ENCODE peak calls at places on chromosome 9, in seven cellular contexts. One of them, this sample, is unnamed.
A peak's percentile ranks its signal among the peaks of the same experiment; 100 is the strongest.

GRCh38 chr9:135926402-135927194 is 19.3 kb upstream of the CAMSAP1 start:
- DNase-seq in breast epithelium: peak; percentile 71
- DNase-seq in left ventricle myocardium inferior: no peak
- DNase-seq in astrocyte: peak; percentile 82
- DNase-seq in IMR-90: peak; percentile 61
- DNase-seq in AG04450: no peak
- DNase-seq in brain microvascular endothelial cell: peak; percentile 78
- DNase-seq in this sample: peak; percentile 71

GRCh38 chr9:134670042-134670525 is 28.5 kb downstream of the COL5A1 start:
- DNase-seq in breast epithelium: no peak
- DNase-seq in left ventricle myocardium inferior: no peak
- DNase-seq in astrocyte: peak; percentile 96
- DNase-seq in IMR-90: peak; percentile 94
- DNase-seq in AG04450: peak; percentile 48
- DNase-seq in brain microvascular endothelial cell: peak; percentile 87
- DNase-seq in this sample: no peak

GRCh38 chr9:121840838-121841760 is 189.7 kb downstream of the DAB2IP start:
- DNase-seq in breast epithelium: peak; percentile 17
- DNase-seq in left ventricle myocardium inferior: no peak
- DNase-seq in astrocyte: no peak
- DNase-seq in IMR-90: no peak
- DNase-seq in AG04450: no peak
- DNase-seq in brain microvascular endothelial cell: no peak
- DNase-seq in this sample: peak; percentile 69

GRCh38 chr9:119095072-119095471 is 274.2 kb downstream of the BRINP1 start:
- DNase-seq in breast epithelium: no peak
- DNase-seq in left ventricle myocardium inferior: no peak
- DNase-seq in astrocyte: no peak
- DNase-seq in IMR-90: no peak
- DNase-seq in AG04450: no peak
- DNase-seq in brain microvascular endothelial cell: no peak
- DNase-seq in this sample: no peak

GRCh38 chr9:135413461-135413860 is 66.1 kb upstream of the PPP1R26 start:
- DNase-seq in breast epithelium: peak; percentile 38
- DNase-seq in left ventricle myocardium inferior: no peak
- DNase-seq in astrocyte: no peak
- DNase-seq in IMR-90: no peak
- DNase-seq in AG04450: no peak
- DNase-seq in brain microvascular endothelial cell: no peak
- DNase-seq in this sample: peak; percentile 65

GRCh38 chr9:77710276-77710675 is 62.2 kb upstream of the GNA14 start:
- DNase-seq in breast epithelium: no peak
- DNase-seq in left ventricle myocardium inferior: no peak
- DNase-seq in astrocyte: no peak
- DNase-seq in IMR-90: no peak
- DNase-seq in AG04450: no peak
- DNase-seq in brain microvascular endothelial cell: no peak
- DNase-seq in this sample: no peak

GRCh38 chr9:136901516-136902258 is 15.4 kb downstream of the TRAF2 start:
- DNase-seq in breast epithelium: no peak
- DNase-seq in left ventricle myocardium inferior: no peak
- DNase-seq in astrocyte: peak; percentile 55
- DNase-seq in IMR-90: peak; percentile 45
- DNase-seq in AG04450: no peak
- DNase-seq in brain microvascular endothelial cell: peak; percentile 12
- DNase-seq in this sample: no peak

GRCh38 chr9:104850771-104851170 is 77.2 kb downstream of the ABCA1 start:
- DNase-seq in breast epithelium: no peak
- DNase-seq in left ventricle myocardium inferior: no peak
- DNase-seq in astrocyte: no peak
- DNase-seq in IMR-90: peak; percentile 36
- DNase-seq in AG04450: no peak
- DNase-seq in brain microvascular endothelial cell: no peak
- DNase-seq in this sample: no peak

GRCh38 chr9:31776471-31776870 is 608.0 kb upstream of the ACO1 start:
- DNase-seq in breast epithelium: no peak
- DNase-seq in left ventricle myocardium inferior: no peak
- DNase-seq in astrocyte: no peak
- DNase-seq in IMR-90: no peak
- DNase-seq in AG04450: no peak
- DNase-seq in brain microvascular endothelial cell: no peak
- DNase-seq in this sample: no peak

GRCh38 chr9:129374651-129375050 is 196.6 kb upstream of the IER5L start:
- DNase-seq in breast epithelium: no peak
- DNase-seq in left ventricle myocardium inferior: no peak
- DNase-seq in astrocyte: no peak
- DNase-seq in IMR-90: no peak
- DNase-seq in AG04450: no peak
- DNase-seq in brain microvascular endothelial cell: no peak
- DNase-seq in this sample: no peak

GRCh38 chr9:121559183-121559582 is 59.5 kb upstream of the GGTA1 start:
- DNase-seq in breast epithelium: no peak
- DNase-seq in left ventricle myocardium inferior: no peak
- DNase-seq in astrocyte: peak; percentile 65
- DNase-seq in IMR-90: peak; percentile 66
- DNase-seq in AG04450: no peak
- DNase-seq in brain microvascular endothelial cell: peak; percentile 57
- DNase-seq in this sample: no peak

GRCh38 chr9:91659529-91660294 is 236.1 kb upstream of the NFIL3 start:
- DNase-seq in breast epithelium: no peak
- DNase-seq in left ventricle myocardium inferior: no peak
- DNase-seq in astrocyte: peak; percentile 28
- DNase-seq in IMR-90: peak; percentile 55
- DNase-seq in AG04450: peak; percentile 20
- DNase-seq in brain microvascular endothelial cell: peak; percentile 37
- DNase-seq in this sample: no peak

GRCh38 chr9:33273266-33273971 is 8.6 kb downstream of the CHMP5 start:
- DNase-seq in breast epithelium: no peak
- DNase-seq in left ventricle myocardium inferior: no peak
- DNase-seq in astrocyte: peak; percentile 33
- DNase-seq in IMR-90: peak; percentile 59
- DNase-seq in AG04450: no peak
- DNase-seq in brain microvascular endothelial cell: no peak
- DNase-seq in this sample: no peak

GRCh38 chr9:15211994-15212501 is 95.0 kb downstream of the TTC39B start:
- DNase-seq in breast epithelium: no peak
- DNase-seq in left ventricle myocardium inferior: no peak
- DNase-seq in astrocyte: peak; percentile 93
- DNase-seq in IMR-90: peak; percentile 49
- DNase-seq in AG04450: no peak
- DNase-seq in brain microvascular endothelial cell: peak; percentile 14
- DNase-seq in this sample: no peak

GRCh38 chr9:98929096-98929495 is 14.6 kb upstream of the COL15A1 start:
- DNase-seq in breast epithelium: no peak
- DNase-seq in left ventricle myocardium inferior: no peak
- DNase-seq in astrocyte: peak; percentile 52
- DNase-seq in IMR-90: peak; percentile 83
- DNase-seq in AG04450: peak; percentile 4
- DNase-seq in brain microvascular endothelial cell: no peak
- DNase-seq in this sample: no peak

GRCh38 chr9:76451234-76451633 is 7.7 kb upstream of the GCNT1 start:
- DNase-seq in breast epithelium: no peak
- DNase-seq in left ventricle myocardium inferior: no peak
- DNase-seq in astrocyte: peak; percentile 88
- DNase-seq in IMR-90: peak; percentile 85
- DNase-seq in AG04450: no peak
- DNase-seq in brain microvascular endothelial cell: peak; percentile 83
- DNase-seq in this sample: no peak

DNA sequence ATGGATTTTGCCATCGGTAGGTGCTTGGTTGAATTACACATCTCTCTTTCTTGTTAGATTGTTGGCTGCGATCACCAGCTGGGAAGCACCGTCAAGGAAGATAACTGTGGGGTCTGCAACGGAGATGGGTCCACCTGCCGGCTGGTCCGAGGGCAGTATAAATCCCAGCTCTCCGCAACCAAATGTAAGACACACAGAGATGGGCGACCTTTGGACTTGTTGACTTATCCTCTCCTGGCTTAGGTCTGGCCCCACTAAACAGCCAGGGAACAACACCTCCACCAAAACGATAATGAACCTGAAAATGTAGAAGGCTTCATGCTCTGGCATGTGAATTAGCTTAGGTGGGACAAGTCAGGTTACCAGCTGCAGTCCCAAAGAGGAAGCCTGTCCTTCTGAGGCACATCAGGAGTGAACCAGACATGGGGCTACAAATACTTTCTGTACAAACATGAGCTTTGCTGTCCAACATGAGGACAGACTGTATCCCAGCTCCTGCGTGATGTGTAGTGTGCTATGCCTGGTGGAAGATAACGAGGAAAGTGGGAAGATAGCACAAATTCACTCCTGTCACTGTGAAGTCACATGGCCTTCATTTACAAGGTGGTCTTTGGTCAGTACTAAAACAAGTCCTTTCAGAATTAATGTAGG is 148.4 kb downstream of the ADAMTSL1 start:
- DNase-seq in breast epithelium: no peak
- DNase-seq in left ventricle myocardium inferior: no peak
- DNase-seq in astrocyte: no peak
- DNase-seq in IMR-90: no peak
- DNase-seq in AG04450: no peak
- DNase-seq in brain microvascular endothelial cell: no peak
- DNase-seq in this sample: no peak
- TF ChIP-seq CTCF in breast epithelium: no peak
- TF ChIP-seq CTCF in left ventricle myocardium inferior: no peak
- TF ChIP-seq CTCF in astrocyte: no peak
- TF ChIP-seq CTCF in IMR-90: no peak
- TF ChIP-seq CTCF in AG04450: no peak
- TF ChIP-seq CTCF in brain microvascular endothelial cell: no peak
- TF ChIP-seq CTCF in this sample: no peak

DNA sequence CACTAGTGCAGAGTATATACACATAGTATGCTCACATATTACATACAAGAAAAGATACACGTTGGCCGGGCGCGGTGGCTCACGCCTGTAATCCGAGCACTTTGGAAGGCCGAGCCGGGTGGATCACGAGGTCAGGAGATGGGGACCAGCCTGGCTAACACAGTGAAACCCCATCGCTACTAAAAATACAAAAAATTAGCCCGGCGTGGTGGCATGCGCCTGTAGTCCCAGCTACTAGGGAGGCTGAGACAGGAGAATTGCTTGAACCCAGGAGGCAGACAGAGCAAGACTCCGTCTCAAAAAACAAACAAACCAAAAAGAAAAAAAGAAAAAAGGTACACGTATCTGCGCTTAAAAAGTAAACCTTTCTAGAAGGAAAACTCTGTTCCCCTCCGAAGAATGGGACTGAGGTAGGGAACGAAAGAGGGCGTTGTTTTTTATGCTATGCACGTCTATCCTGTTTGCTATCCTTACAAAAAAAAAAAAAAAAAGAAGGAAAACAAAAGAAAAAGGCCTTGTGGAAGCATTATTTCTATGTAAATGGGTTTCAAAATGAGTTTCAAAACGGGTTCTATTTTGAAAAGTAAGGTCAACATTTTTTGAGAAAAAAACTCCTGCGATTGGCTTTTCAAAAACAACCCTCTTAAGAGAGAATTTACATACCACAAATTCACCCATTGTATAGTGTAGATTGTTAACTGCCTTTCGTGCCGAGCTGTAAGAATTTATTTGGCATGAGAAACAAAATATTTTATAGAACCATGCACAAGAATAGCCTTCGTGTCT is 1.2 kb downstream of the AK3 start:
- DNase-seq in breast epithelium: no peak
- DNase-seq in left ventricle myocardium inferior: no peak
- DNase-seq in astrocyte: no peak
- DNase-seq in IMR-90: no peak
- DNase-seq in AG04450: no peak
- DNase-seq in brain microvascular endothelial cell: no peak
- DNase-seq in this sample: no peak
- H3K4me3 ChIP-seq in breast epithelium: peak overlapping the region; percentile 73
- H3K4me3 ChIP-seq in left ventricle myocardium inferior: peak overlapping the region; percentile 85
- H3K4me3 ChIP-seq in astrocyte: peak overlapping the region; percentile 77
- H3K4me3 ChIP-seq in IMR-90: peak overlapping the region; percentile 94
- H3K4me3 ChIP-seq in AG04450: peak overlapping the region; percentile 84
- H3K4me3 ChIP-seq in brain microvascular endothelial cell: peak overlapping the region; percentile 82
- H3K4me3 ChIP-seq in this sample: peak overlapping the region; percentile 88

DNA sequence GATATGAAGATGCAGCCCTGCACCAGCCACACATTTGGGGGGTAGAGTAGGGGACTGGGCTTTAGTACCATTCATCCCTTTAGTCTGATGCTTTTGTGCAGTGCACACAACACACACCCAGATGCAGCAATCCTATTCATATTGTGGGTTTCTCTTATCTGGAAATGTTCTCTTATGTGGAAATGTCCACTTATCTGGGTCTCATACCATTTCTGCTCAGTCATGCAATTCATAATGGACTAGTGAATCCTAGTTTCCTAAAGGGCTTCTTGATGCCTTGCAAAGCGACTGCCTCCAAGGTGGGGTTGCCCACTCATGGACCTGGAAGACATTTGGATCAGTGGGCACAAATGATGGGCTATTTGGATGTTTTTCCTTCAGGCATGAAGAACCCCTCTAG is 47.8 kb downstream of the C9orf152 start:
- DNase-seq in breast epithelium: no peak
- DNase-seq in left ventricle myocardium inferior: no peak
- DNase-seq in astrocyte: peak; percentile 68
- DNase-seq in IMR-90: peak; percentile 48
- DNase-seq in AG04450: no peak
- DNase-seq in brain microvascular endothelial cell: peak; percentile 54
- DNase-seq in this sample: no peak
- H3K27ac ChIP-seq in breast epithelium: no peak overlapping the region
- H3K27ac ChIP-seq in left ventricle myocardium inferior: no peak overlapping the region
- H3K27ac ChIP-seq in astrocyte: no peak overlapping the region
- H3K27ac ChIP-seq in IMR-90: no peak overlapping the region
- H3K27ac ChIP-seq in AG04450: no peak overlapping the region
- H3K27ac ChIP-seq in brain microvascular endothelial cell: peak overlapping the region; percentile 9
- H3K27ac ChIP-seq in this sample: no peak overlapping the region

GRCh38 chr9:101593345-101593744 is 1.4 kb downstream of the PPP3R2 start:
- DNase-seq in breast epithelium: no peak
- DNase-seq in left ventricle myocardium inferior: no peak
- DNase-seq in astrocyte: no peak
- DNase-seq in IMR-90: no peak
- DNase-seq in AG04450: no peak
- DNase-seq in brain microvascular endothelial cell: no peak
- DNase-seq in this sample: no peak
- TF ChIP-seq CTCF in breast epithelium: no peak
- TF ChIP-seq CTCF in left ventricle myocardium inferior: no peak
- TF ChIP-seq CTCF in astrocyte: no peak
- TF ChIP-seq CTCF in IMR-90: no peak
- TF ChIP-seq CTCF in AG04450: no peak
- TF ChIP-seq CTCF in brain microvascular endothelial cell: no peak
- TF ChIP-seq CTCF in this sample: no peak

This sample was measured in coronary artery.